ENCODE peak calls at places on chromosomes 3 and 15, in four cellular contexts. N, H, Q and X are unnamed samples.

GRCh38 chr3:43210049-43211027 is 76.0 kb upstream of the SNRK start:
- DNase-seq in N (no peak), H (no peak), Q (no peak), X (no peak)

GRCh38 chr3:42513521-42513920 is 11.1 kb downstream of the VIPR1 start:
- DNase-seq in N (no peak), H (no peak), Q (no peak), X (no peak)

GRCh38 chr15:85839637-85840036 is 44.9 kb upstream of the KLHL25 start:
- DNase-seq in N (no peak), H (no peak), Q (no peak), X (no peak)

GRCh38 chr15:38514601-38515000 is 50.0 kb downstream of the RASGRP1 start:
- DNase-seq in N (no peak), H (no peak), Q (no peak), X (peak; percentile 22)

GRCh38 chr15:39397883-39398282 is 183.0 kb upstream of the THBS1 start:
- DNase-seq in N (no peak), H (peak; percentile 34), Q (no peak), X (no peak)

GRCh38 chr3:153072382-153072781 is 89.6 kb upstream of the RAP2B start:
- DNase-seq in N (no peak), H (peak; percentile 33), Q (no peak), X (no peak)

GRCh38 chr15:69661871-69662667 is 209.5 kb downstream of the RPLP1 start:
- DNase-seq in N (no peak), H (peak; percentile 1), Q (no peak), X (no peak)

GRCh38 chr3:150110097-150110496 is 139.4 kb upstream of the PFN2 start:
- DNase-seq in N (no peak), H (no peak), Q (peak; percentile 9), X (no peak)

GRCh38 chr15:89654847-89655805 is at the start of gene KIF7:
- DNase-seq in N (peak; percentile 31), H (peak; percentile 73), Q (peak; percentile 32), X (peak; percentile 63)

GRCh38 chr15:86398986-86399677 is 319.5 kb downstream of the AGBL1 start:
- DNase-seq in N (no peak), H (no peak), Q (no peak), X (no peak)

GRCh38 chr3:127652246-127652995 is 20.3 kb upstream of the ABTB1 start:
- DNase-seq in N (no peak), H (peak; percentile 49), Q (peak; percentile 37), X (peak; percentile 57)

GRCh38 chr3:141255864-141256263 is 24.2 kb downstream of the PXYLP1 start:
- DNase-seq in N (no peak), H (peak; percentile 74), Q (peak; percentile 35), X (peak; percentile 6)

GRCh38 chr3:58049143-58049785 is 41.0 kb downstream of the FLNB start:
- DNase-seq in N (peak; percentile 82), H (peak; percentile 19), Q (peak; percentile 98), X (peak; percentile 91)

GRCh38 chr3:15241341-15241740 is 35.3 kb downstream of the CAPN7 start:
- DNase-seq in N (no peak), H (peak; percentile 67), Q (no peak), X (peak; percentile 40)

GRCh38 chr3:29385056-29385455 is 104.2 kb downstream of the RBMS3 start:
- DNase-seq in N (no peak), H (no peak), Q (no peak), X (no peak)

GRCh38 chr15:25931846-25932245 is 68.7 kb upstream of the ATP10A start:
- DNase-seq in N (no peak), H (no peak), Q (no peak), X (no peak)

GRCh38 chr3:44416031-44417030 is 61.1 kb downstream of the ZNF445 start:
- DNase-seq in N (no peak), H (no peak), Q (no peak), X (no peak)

GRCh38 chr3:189148090-189148507 is 23.7 kb upstream of the TPRG1 start:
- DNase-seq in N (peak; percentile 9), H (peak; percentile 40), Q (peak; percentile 52), X (peak; percentile 71)

GRCh38 chr15:42082832-42083604 is 11.3 kb downstream of the PLA2G4D start:
- DNase-seq in N (no peak), H (no peak), Q (no peak), X (no peak)

GRCh38 chr15:86502313-86502712 is 422.6 kb downstream of the AGBL1 start:
- DNase-seq in N (no peak), H (no peak), Q (no peak), X (no peak)

GRCh38 chr3:64445318-64446300 is 220.3 kb upstream of the PRICKLE2 start:
- DNase-seq in N (peak; percentile 54), H (no peak), Q (no peak), X (no peak)

GRCh38 chr3:52446042-52446441 is 1.1 kb upstream of the SEMA3G start:
- DNase-seq in N (no peak), H (no peak), Q (no peak), X (no peak)

GRCh38 chr15:91480426-91480825 is 373.1 kb upstream of the SLCO3A1 start:
- DNase-seq in N (no peak), H (no peak), Q (no peak), X (no peak)

GRCh38 chr15:91478717-91479191 is 374.8 kb upstream of the SLCO3A1 start:
- DNase-seq in N (no peak), H (peak; percentile 76), Q (no peak), X (no peak)

GRCh38 chr15:91488452-91488851 is 365.1 kb upstream of the SLCO3A1 start:
- DNase-seq in N (no peak), H (no peak), Q (no peak), X (no peak)

GRCh38 chr15:91484141-91484540 is 369.4 kb upstream of the SLCO3A1 start:
- DNase-seq in N (no peak), H (no peak), Q (no peak), X (no peak)

DNA sequence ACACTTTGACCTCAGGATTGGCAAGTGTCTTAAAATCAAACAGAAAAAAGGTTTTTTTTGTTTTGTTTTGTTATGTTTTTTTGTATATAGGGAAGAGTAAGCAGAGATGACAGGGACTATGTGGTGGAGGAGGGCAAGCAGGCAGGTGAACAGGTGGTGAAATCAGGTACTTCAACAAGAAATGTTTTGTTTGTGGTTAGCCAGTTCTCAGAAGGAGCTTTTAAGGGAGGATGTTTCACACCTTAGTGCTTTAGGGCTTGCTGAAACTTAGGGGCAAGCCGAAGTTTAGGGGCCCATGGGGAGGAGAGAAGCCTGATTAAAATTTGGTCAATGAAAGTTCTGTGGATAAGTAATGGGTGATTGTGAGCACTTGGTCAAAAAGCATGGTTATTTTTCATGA is 370.7 kb upstream of the SLCO3A1 start:
- DNase-seq in N (no peak), H (no peak), Q (no peak), X (no peak)
- TF ChIP-seq JUN in N (no peak), H (no peak), Q (no peak), X (no peak)

GRCh38 chr3:9879830-9880549 is at the start of gene CIDEC:
- DNase-seq in N (no peak), H (peak; percentile 58), Q (no peak), X (no peak)

GRCh38 chr3:9881440-9881839 is 1.4 kb upstream of the CIDEC start:
- DNase-seq in N (no peak), H (no peak), Q (no peak), X (no peak)

GRCh38 chr3:9875448-9875847 is 4.6 kb downstream of the CIDEC start:
- DNase-seq in N (no peak), H (no peak), Q (no peak), X (no peak)

GRCh38 chr3:9876991-9877390 is 3.1 kb downstream of the CIDEC start:
- DNase-seq in N (no peak), H (no peak), Q (no peak), X (no peak)

DNA sequence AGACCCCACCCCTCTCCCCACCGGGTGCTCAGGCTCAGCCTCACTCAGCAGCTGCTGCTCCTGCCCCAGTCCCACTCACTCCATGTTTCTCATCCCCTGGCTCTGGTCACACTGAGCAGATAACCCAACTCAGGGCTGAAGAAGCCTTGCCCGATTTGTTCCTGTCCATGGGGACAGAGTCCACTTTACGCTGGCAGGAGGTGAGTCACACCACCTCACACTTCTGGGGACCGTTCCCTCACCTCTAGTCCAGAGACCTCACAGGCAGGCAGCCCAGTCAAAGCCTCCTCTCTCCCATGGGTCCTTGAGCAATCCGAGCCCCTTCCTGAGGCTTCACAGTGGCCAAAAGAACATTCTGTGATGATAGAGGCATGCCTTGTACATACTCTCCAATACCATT is 1.4 kb downstream of the CIDEC start:
- DNase-seq in N (no peak), H (no peak), Q (peak; percentile 84), X (no peak)
- TF ChIP-seq POLR2A in N (no peak), H (no peak), Q (peak; percentile 75), X (no peak)

GRCh38 chr15:58222698-58223097 is 84.5 kb downstream of the AQP9 start:
- DNase-seq in N (no peak), H (no peak), Q (no peak), X (peak; percentile 15)

GRCh38 chr15:58223432-58223831 is 85.3 kb downstream of the AQP9 start:
- DNase-seq in N (no peak), H (no peak), Q (no peak), X (no peak)

GRCh38 chr15:58224068-58224467 is 85.9 kb downstream of the AQP9 start:
- DNase-seq in N (no peak), H (no peak), Q (no peak), X (peak; percentile 38)

DNA sequence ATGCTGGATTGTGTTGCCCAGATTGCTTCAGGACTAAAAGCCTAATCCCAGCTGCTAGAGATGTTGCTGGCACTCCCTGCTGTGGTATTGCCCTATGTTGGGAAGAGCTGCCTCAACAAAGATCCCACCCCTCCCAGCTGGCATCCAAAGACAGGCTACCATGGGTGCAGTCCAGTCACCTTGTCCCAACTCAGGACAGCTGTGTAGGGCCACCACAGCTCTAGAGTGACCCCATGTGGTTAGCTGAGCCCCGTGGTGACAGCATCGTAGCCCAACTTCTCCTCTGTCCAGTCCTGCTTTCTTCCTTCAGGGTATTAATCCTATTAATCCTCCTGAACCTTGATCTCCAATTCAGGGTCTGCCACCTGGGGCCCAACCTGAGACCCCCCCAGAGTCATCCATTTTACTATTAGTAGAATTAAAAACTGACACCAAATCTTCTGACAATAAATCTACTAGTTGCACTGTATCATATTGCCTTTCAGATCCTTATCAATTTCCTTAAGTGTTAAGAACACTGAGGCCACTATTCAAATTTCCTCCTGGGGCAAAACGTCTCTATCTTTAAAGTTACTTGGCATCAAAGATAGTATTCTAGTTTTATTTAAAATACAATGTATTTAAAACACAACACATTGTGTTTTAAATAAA is 83.5 kb downstream of the AQP9 start:
- DNase-seq in N (no peak), H (peak; percentile 75), Q (peak; percentile 27), X (peak; percentile 48)
- H2AFZ ChIP-seq in N (no peak overlapping the region), H (no peak overlapping the region), Q (no peak overlapping the region), X (no peak overlapping the region)

DNA sequence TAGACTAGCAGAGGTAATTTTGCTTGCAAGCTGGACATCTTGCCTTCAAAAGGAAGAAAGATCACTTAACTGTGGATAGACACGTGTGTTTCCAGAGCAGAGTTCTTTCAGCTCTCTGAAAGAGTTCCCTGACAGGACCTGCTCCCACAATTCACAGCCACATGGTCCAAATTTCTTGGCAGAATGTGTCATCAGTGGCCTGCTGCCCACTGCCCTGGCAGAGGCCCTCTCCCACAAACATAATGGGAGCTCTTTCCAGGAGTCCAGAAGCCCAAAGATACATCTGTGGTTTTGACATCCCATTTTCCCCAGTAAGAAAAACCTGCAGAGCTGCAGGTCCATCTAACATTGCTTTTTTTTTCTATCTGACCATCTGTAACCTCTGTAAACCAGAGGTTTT is 48.3 kb downstream of the SERPINI1 start:
- DNase-seq in N (no peak), H (no peak), Q (no peak), X (no peak)
- TF ChIP-seq JUN in N (no peak), H (no peak), Q (no peak), X (no peak)